ENCODE peak calls at places on chromosomes 2 and 18, in four cellular contexts. M, P, E and A are unnamed samples.

GRCh38 chr2:119387381-119388129 is 20.8 kb downstream of the DBI start:
- DNase-seq in M (peak), E (no peak), P (peak), A (peak)

GRCh38 chr18:26714739-26715138 is 150.8 kb downstream of the AQP4 start:
- DNase-seq in M (peak), P (no peak), E (no peak), A (no peak)

GRCh38 chr2:201191132-201191875 is 8.4 kb downstream of the CASP10 start:
- DNase-seq in M (peak), E (no peak), P (no peak), A (no peak)

GRCh38 chr2:111689174-111689573 is 194.8 kb downstream of the ANAPC1 start:
- DNase-seq in E (no peak), M (no peak), P (no peak), A (no peak)

GRCh38 chr2:98510322-98510662 is 65.6 kb downstream of the INPP4A start:
- DNase-seq in M (no peak), P (no peak), E (no peak), A (no peak)

GRCh38 chr18:25177631-25178030 is 174.3 kb downstream of the ZNF521 start:
- DNase-seq in P (no peak), M (no peak), E (no peak), A (no peak)

GRCh38 chr2:197079414-197079813 is 152.9 kb upstream of the PGAP1 start:
- DNase-seq in M (no peak), P (no peak), E (no peak), A (no peak)

GRCh38 chr2:37827911-37828411 is 97.1 kb upstream of the RMDN2 start:
- DNase-seq in M (peak), E (peak), P (no peak), A (no peak)

GRCh38 chr18:48356909-48357631 is 52.1 kb downstream of the ZBTB7C start:
- DNase-seq in P (peak), M (no peak), E (no peak), A (no peak)

GRCh38 chr18:28581503-28582169 is 404.7 kb upstream of the CDH2 start:
- DNase-seq in M (no peak), P (no peak), E (peak), A (no peak)

GRCh38 chr2:70918016-70918415 is 17.7 kb upstream of the ATP6V1B1 start:
- DNase-seq in P (no peak), M (no peak), E (no peak), A (peak)

GRCh38 chr2:146853741-146854444 is 990.9 kb upstream of the ACVR2A start:
- DNase-seq in E (no peak), M (no peak), P (no peak), A (no peak)

GRCh38 chr2:196271786-196272185 is 100.4 kb upstream of the STK17B start:
- DNase-seq in P (no peak), M (no peak), E (no peak), A (no peak)

GRCh38 chr2:57516740-57517340 is 529.8 kb upstream of the VRK2 start:
- DNase-seq in E (peak), M (peak), P (no peak), A (no peak)

GRCh38 chr18:35085450-35086032 is 44.3 kb downstream of the MAPRE2 start:
- DNase-seq in P (no peak), E (no peak), M (no peak), A (no peak)

GRCh38 chr2:871175-871727 is 79.4 kb upstream of the SNTG2 start:
- DNase-seq in M (no peak), E (no peak), P (no peak), A (no peak)

GRCh38 chr2:163375472-163375871 is 360.3 kb downstream of the FIGN start:
- DNase-seq in E (no peak), P (no peak), M (no peak), A (no peak)

GRCh38 chr2:77831068-77831467 is 308.9 kb upstream of the LRRTM4 start:
- DNase-seq in P (no peak), M (no peak), E (no peak), A (no peak)

GRCh38 chr18:55124078-55124477 is 164.8 kb upstream of the CCDC68 start:
- DNase-seq in M (peak), E (no peak), P (no peak), A (no peak)

GRCh38 chr2:200309296-200309846 is 2.9 kb downstream of the SPATS2L start:
- DNase-seq in P (no peak), M (no peak), E (no peak), A (no peak)

GRCh38 chr2:99166218-99166617 is 11.5 kb downstream of the LIPT1 start:
- DNase-seq in M (no peak), E (no peak), P (no peak), A (no peak)

GRCh38 chr2:10441966-10442365 is 6.2 kb downstream of the ODC1 start:
- DNase-seq in M (peak), P (no peak), E (no peak), A (no peak)

GRCh38 chr18:24600076-24600654 is 139.7 kb downstream of the HRH4 start:
- DNase-seq in P (no peak), M (peak), E (peak), A (no peak)

GRCh38 chr2:190136259-190136658 is 73.7 kb upstream of the MSTN start:
- DNase-seq in P (no peak), E (no peak), M (no peak), A (no peak)

GRCh38 chr2:3626118-3626816 is 31.4 kb downstream of the COLEC11 start:
- DNase-seq in P (peak), E (no peak), M (peak), A (no peak)

GRCh38 chr2:68342470-68342869 is 22.6 kb upstream of the PLEK start:
- DNase-seq in P (no peak), M (no peak), E (no peak), A (no peak)

GRCh38 chr2:232523682-232524597 is 2.0 kb upstream of the CHRND start:
- DNase-seq in M (peak), E (peak), P (no peak), A (peak)

GRCh38 chr2:117631546-117631945 is 182.9 kb upstream of the DDX18 start:
- DNase-seq in P (no peak), M (no peak), E (no peak), A (no peak)

DNA sequence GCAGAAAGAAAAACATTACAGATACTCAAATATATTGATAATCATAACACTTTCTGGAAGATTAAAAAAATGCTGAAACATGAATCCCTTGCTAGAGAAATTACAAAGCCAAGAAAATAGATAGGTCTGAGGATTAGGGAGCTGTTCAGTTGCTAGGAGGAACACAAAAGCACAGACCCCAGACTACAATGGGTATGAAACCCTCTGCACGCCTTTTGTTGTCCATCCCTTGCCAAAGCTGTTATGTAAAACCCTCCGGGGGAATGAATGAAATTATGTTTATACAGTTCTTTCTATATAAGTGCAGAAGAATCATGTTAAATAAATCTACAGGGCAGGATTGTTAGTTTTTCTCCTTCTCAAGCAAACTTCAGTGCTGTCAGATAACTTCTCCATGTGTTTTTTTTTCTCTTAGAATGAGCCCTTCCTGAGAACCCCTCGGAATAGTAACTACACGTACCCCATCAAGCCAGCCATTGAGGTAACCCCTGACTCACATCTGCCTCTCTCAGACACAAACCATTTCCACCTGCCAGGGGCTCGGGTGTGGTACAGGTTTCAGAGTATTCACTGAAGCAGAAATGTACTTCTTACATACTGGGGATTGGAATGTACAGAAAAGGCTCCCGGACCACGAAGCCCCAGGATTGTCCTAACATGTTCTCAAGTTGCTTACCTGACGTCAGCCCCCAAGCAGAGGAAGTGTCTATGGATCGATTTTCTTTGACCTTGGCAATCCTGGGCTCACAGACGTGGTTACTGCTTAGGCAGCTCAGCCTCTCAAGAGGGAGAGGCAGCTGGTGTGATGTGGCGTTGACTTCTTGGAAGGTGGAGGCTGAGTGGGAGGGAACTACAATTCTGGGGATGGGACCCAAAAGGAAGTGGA is 118.0 kb downstream of the PLB1 start:
- DNase-seq in E (peak), M (no peak), P (no peak), A (no peak)
- H3K27ac ChIP-seq in E (no peak), M (no peak), P (peak), A (peak)

GRCh38 chr2:65353046-65353445 is 79.4 kb downstream of the SPRED2 start:
- DNase-seq in E (peak), P (no peak), M (no peak), A (no peak)
- TF ChIP-seq CTCF in E (peak), P (no peak), M (no peak), A (no peak)

GRCh38 chr2:237458519-237458918 is 28.5 kb upstream of the MLPH start:
- DNase-seq in P (no peak), E (no peak), M (no peak), A (no peak)

GRCh38 chr2:237456200-237456731 is 30.8 kb upstream of the MLPH start:
- DNase-seq in P (no peak), E (no peak), M (peak), A (peak)

GRCh38 chr2:237459741-237460174 is 27.3 kb upstream of the MLPH start:
- DNase-seq in M (peak), P (no peak), E (no peak), A (no peak)

GRCh38 chr2:237457388-237457941 is 29.6 kb upstream of the MLPH start:
- DNase-seq in E (no peak), M (no peak), P (no peak), A (no peak)

DNA sequence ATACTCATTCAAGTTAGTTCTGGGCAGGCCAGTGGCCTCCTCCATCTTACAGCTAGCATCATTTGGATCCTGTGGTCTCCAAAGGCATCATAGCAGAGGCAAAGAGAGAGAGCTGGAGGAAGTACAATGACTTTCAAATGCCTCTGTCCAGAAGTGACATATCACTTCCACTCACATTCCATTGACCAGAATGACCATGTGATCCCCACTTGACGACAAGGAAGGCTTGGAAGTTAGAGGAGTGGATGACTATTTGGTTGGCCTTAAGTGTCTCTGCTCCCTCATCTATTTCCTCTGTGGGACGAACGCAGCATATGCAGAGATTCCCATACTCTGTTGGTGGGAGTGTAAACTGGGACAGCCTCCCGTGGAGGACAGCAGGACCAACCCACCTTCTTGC is 27.8 kb upstream of the MLPH start:
- DNase-seq in E (no peak), P (no peak), M (no peak), A (no peak)
- H3K27ac ChIP-seq in E (no peak), P (no peak), M (no peak), A (peak)

GRCh38 chr2:172480301-172481218 is 53.2 kb downstream of the ITGA6 start:
- DNase-seq in M (peak), P (no peak), E (no peak), A (peak)

GRCh38 chr2:172484706-172485105 is 57.3 kb downstream of the ITGA6 start:
- DNase-seq in E (no peak), P (no peak), M (no peak), A (no peak)

GRCh38 chr2:172488556-172488955 is 61.2 kb downstream of the ITGA6 start:
- DNase-seq in M (no peak), P (no peak), E (no peak), A (no peak)

GRCh38 chr2:172481507-172482262 is 54.3 kb downstream of the ITGA6 start:
- DNase-seq in E (no peak), P (no peak), M (no peak), A (no peak)

GRCh38 chr2:172484253-172484652 is 56.9 kb downstream of the ITGA6 start:
- DNase-seq in E (no peak), M (peak), P (no peak), A (no peak)
- TF ChIP-seq CTCF in E (peak), M (peak), P (peak), A (peak)

GRCh38 chr2:24333019-24333540 is 27.3 kb downstream of the ITSN2 start:
- DNase-seq in E (no peak), M (no peak), P (no peak), A (no peak)
- H3K27ac ChIP-seq in E (no peak), M (no peak), P (no peak), A (no peak)

GRCh38 chr2:30706534-30707303 is 100.5 kb downstream of the CAPN13 start:
- DNase-seq in E (peak), P (peak), M (peak), A (peak)
- TF ChIP-seq CTCF in E (peak), P (peak), M (peak), A (peak)

DNA sequence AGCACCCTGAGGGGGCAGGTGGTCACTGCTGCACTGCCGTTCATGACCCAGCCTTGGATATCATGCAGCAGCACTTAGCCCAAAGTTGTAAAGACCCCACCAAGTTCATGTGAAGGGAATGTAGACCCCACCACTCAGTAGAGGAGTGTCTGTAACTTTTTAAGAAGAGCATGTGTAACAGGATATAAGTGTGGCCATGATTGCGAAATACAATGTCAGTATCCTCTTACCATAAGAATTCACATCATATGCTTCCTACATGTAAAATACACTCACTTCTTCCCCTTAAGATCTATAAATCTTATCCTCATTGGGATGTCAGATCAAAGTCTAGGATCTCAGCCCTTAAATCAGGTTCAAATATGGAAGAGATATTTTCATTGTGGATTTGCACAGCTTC is 276.9 kb downstream of the PTPRM start:
- DNase-seq in M (peak), P (no peak), E (no peak), A (no peak)
- H3K27ac ChIP-seq in M (no peak), P (no peak), E (no peak), A (no peak)

GRCh38 chr2:174666312-174666711 is 68.7 kb upstream of the WIPF1 start:
- DNase-seq in M (no peak), P (no peak), E (no peak), A (no peak)
- TF ChIP-seq CTCF in M (no peak), P (no peak), E (no peak), A (no peak)